ENCODE peak calls at places on chromosomes 2 and 18, in nine cellular contexts. C, L, J, Y, S, H, K, Z and F are unnamed samples.
A peak's percentile ranks its signal among the peaks of the same experiment; 100 is the strongest.

GRCh38 chr2:232113821-232114220 is 152.3 kb downstream of the DIS3L2 start:
- DNase-seq in C (no peak), L (no peak), J (peak; percentile 24), Y (no peak), S (no peak), H (no peak), K (no peak), Z (peak; percentile 61), F (no peak)

GRCh38 chr2:17748745-17749144 is 4.9 kb downstream of the SMC6 start:
- DNase-seq in C (no peak), L (no peak), J (no peak), Y (no peak), S (no peak), H (no peak), K (no peak), Z (no peak), F (no peak)

GRCh38 chr18:28793911-28794310 is 617.0 kb upstream of the CDH2 start:
- DNase-seq in C (peak; percentile 4), L (no peak), J (no peak), Y (no peak), S (no peak), H (no peak), K (no peak), Z (no peak), F (no peak)

GRCh38 chr18:12307251-12307736 is 747 bp upstream of the TUBB6 start:
- DNase-seq in C (peak; percentile 59), L (no peak), J (peak; percentile 76), Y (no peak), S (no peak), H (peak; percentile 78), K (no peak), Z (peak; percentile 80), F (no peak)

GRCh38 chr2:196206804-196207203 is 35.4 kb upstream of the STK17B start:
- DNase-seq in C (no peak), L (no peak), J (no peak), Y (no peak), S (no peak), H (no peak), K (no peak), Z (no peak), F (no peak)

GRCh38 chr18:42348722-42349121 is 393.7 kb downstream of the PIK3C3 start:
- DNase-seq in C (no peak), L (no peak), J (no peak), Y (no peak), S (no peak), H (no peak), K (no peak), Z (no peak), F (no peak)

GRCh38 chr2:32484907-32485306 is 128.1 kb downstream of the BIRC6 start:
- DNase-seq in C (peak; percentile 85), L (no peak), J (peak; percentile 97), Y (no peak), S (no peak), H (no peak), K (no peak), Z (peak; percentile 89), F (no peak)

GRCh38 chr18:57943723-57944122 is 100.3 kb upstream of the NEDD4L start:
- DNase-seq in C (no peak), L (no peak), J (peak; percentile 86), Y (no peak), S (no peak), H (no peak), K (no peak), Z (peak; percentile 72), F (no peak)

GRCh38 chr2:237603718-237604362 is 13.3 kb upstream of the RAB17 start:
- DNase-seq in C (peak; percentile 32), L (no peak), J (peak; percentile 80), Y (no peak), S (no peak), H (peak; percentile 85), K (peak; percentile 82), Z (peak; percentile 89), F (peak; percentile 41)

GRCh38 chr2:179550214-179550613 is 285.6 kb upstream of the SESTD1 start:
- DNase-seq in C (no peak), L (no peak), J (no peak), Y (no peak), S (no peak), H (peak; percentile 77), K (no peak), Z (no peak), F (no peak)

GRCh38 chr18:5787936-5788335 is 107.4 kb downstream of the TMEM200C start:
- DNase-seq in C (no peak), L (no peak), J (no peak), Y (no peak), S (peak; percentile 2), H (peak; percentile 57), K (no peak), Z (no peak), F (no peak)

GRCh38 chr2:149606251-149606811 is 18.8 kb upstream of the MMADHC start:
- DNase-seq in C (peak; percentile 42), L (no peak), J (peak; percentile 65), Y (no peak), S (no peak), H (no peak), K (no peak), Z (peak; percentile 67), F (no peak)